ENCODE peak calls at places on chromosomes 7 and 10, in seven cellular contexts. O is H9, P is H1, Q is mesendoderm, F is IMR-90, N is trophoblast cell, L is neuronal stem cell. X is an unnamed sample.

GRCh38 chr10:104267721-104268690 is 978 bp upstream of the GSTO2 start:
- DNase-seq in O (no peak), P (no peak), Q (no peak), F (no peak), N (no peak), L (no peak), X (no peak)

GRCh38 chr10:132506711-132507466 is 30.7 kb upstream of the INPP5A start:
- DNase-seq in O (peak; percentile 14), P (no peak), Q (no peak), F (peak; percentile 55), N (no peak), L (no peak), X (no peak)

GRCh38 chr7:1611708-1612241 is 41.9 kb upstream of the PSMG3 start:
- DNase-seq in O (no peak), P (no peak), Q (peak; percentile 20), F (peak; percentile 73), N (no peak), L (no peak), X (peak; percentile 81)

GRCh38 chr7:1675036-1675671 is 5.1 kb downstream of the ELFN1 start:
- DNase-seq in O (peak; percentile 25), P (no peak), Q (no peak), F (no peak), N (no peak), L (no peak), X (no peak)

GRCh38 chr7:22561356-22561755 is 61.4 kb upstream of the STEAP1B start:
- DNase-seq in O (peak; percentile 86), P (peak; percentile 75), Q (peak; percentile 97), F (peak; percentile 100), N (peak; percentile 96), L (peak; percentile 42), X (peak; percentile 98)

GRCh38 chr10:34731885-34732701 is 83.0 kb downstream of the PARD3 start:
- DNase-seq in O (no peak), P (no peak), Q (no peak), F (peak; percentile 61), N (no peak), L (no peak), X (peak; percentile 56)

GRCh38 chr10:79981673-79982485 is 33.0 kb upstream of the SFTPD start:
- DNase-seq in O (peak; percentile 80), P (peak; percentile 34), Q (peak; percentile 76), F (peak; percentile 2), N (peak; percentile 74), L (peak; percentile 36), X (peak; percentile 43)

GRCh38 chr10:79345241-79346011 is 1.8 kb upstream of the PPIF start:
- DNase-seq in O (peak; percentile 14), P (no peak), Q (no peak), F (no peak), N (no peak), L (no peak), X (no peak)

GRCh38 chr10:90930070-90930837 is 9.4 kb upstream of the ANKRD1 start:
- DNase-seq in O (peak; percentile 58), P (no peak), Q (peak; percentile 95), F (peak; percentile 75), N (no peak), L (peak; percentile 27), X (peak; percentile 69)

DNA sequence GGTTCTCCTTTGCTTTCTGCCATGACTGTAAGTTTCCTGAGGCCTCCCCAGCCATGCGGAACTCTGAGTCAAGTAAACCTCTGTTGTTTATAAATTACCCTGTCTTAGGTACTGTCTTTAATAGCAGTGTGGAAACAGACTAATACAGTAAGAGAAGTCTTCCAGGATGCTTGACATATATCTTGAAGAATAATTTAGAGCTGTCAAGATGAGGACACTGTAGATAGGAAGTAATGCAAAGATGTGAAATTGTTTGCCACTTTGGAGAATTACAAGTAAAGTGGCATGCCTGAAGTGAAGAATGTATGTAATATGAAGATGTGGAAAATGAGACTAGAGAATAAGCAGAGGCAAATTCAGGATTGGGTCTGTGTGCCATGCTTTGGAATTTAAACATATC is 2.9 kb upstream of the CADPS2 start:
- DNase-seq in O (no peak), P (no peak), Q (no peak), F (no peak), N (no peak), L (no peak), X (no peak)
- H2BK120ac ChIP-seq in O (no peak overlapping the region), P (no peak overlapping the region), Q (no peak overlapping the region), F (no peak overlapping the region), N (no peak overlapping the region), L (no peak overlapping the region), X (no peak overlapping the region)

DNA sequence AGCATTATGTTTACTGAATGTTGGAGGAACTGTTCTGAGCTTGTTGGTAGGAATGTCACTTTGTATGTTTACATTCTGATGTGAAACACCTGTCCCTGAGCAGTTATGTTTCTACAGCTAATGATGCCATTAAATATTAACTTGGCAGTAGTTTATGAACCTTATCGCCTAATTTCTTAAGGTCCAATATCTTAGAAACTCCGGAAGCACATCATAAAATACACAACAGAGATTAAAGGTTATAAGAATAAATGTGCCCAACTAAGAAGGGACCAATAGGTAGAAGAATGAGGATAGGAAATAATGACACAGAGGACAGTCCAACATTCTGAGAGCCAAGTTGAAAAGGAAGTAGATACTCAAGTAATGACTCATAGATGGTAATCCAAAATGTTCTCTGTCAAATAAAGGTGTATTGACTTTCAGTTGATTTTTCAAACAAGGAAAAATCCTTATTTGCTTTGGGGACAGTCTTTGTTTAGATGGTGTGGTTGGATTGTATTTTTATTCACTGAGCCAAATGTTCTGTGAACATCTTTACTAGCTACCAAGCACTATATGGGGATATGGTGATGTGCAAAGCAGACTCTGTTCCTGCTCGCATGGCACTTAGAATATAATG is 31.9 kb downstream of the LCOR start:
- DNase-seq in O (no peak), P (no peak), Q (peak; percentile 66), F (peak; percentile 40), N (no peak), L (no peak), X (peak; percentile 57)
- H2BK5ac ChIP-seq in O (no peak overlapping the region), P (no peak overlapping the region), Q (no peak overlapping the region), F (peak overlapping the region; percentile 9), N (no peak overlapping the region), L (no peak overlapping the region), X (no peak overlapping the region)

GRCh38 chr7:149568218-149568617 is 70.6 kb upstream of the ZNF746 start:
- DNase-seq in O (no peak), P (no peak), Q (no peak), F (no peak), N (no peak), L (no peak), X (no peak)
- H3K18ac ChIP-seq in O (no peak overlapping the region), P (no peak overlapping the region), Q (no peak overlapping the region), F (no peak overlapping the region), N (no peak overlapping the region), L (no peak overlapping the region), X (no peak overlapping the region)

GRCh38 chr10:94571528-94571927 is 25.9 kb downstream of the HELLS start:
- DNase-seq in O (no peak), P (no peak), Q (no peak), F (peak; percentile 58), N (no peak), L (no peak), X (no peak)

DNA sequence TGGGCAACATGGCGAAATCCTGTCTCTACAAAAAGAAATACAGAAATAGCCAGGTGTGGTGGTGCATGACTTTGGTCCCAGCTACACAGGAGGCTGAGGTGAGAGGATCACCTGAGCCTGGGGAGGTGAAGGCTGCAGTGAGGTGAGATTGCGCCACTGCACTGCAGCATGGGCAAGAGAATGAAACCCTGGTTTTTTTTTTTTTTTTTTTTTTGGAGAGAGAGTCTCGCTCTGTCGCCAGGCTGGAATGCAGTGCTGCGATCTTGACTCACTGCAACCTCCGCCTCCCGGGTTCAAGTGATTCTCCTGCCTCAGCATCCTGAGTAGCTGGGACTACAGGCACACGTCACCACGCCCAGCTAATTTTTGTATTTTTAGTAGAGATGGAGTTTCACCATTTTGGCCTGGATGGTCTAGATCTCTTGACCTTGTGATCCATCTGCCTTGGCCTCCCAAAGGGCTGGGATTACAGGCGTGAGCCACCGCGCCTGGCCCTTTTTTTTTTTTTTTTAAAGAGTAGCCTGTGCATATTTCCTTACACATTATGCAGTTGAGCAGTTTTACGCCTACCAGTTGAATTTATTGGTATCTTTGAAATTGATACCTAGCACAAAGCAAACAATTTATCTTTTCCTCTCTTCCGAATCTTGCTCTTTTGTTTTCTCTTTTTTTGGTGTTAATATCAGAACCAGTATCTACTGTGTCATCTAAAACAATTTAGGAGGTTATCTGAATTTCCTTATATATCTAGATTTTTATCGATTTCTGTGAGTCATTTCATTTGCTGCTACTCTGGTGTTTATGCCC is 22.3 kb downstream of the HELLS start:
- DNase-seq in O (no peak), P (no peak), Q (peak; percentile 23), F (no peak), N (no peak), L (no peak), X (no peak)
- H2BK120ac ChIP-seq in O (no peak overlapping the region), P (no peak overlapping the region), Q (no peak overlapping the region), F (no peak overlapping the region), N (no peak overlapping the region), L (no peak overlapping the region), X (no peak overlapping the region)

X was measured in mesenchymal stem cell.